ENCODE peak calls at places on chromosome 1, in eight cellular contexts. V, O, X, B, I, F, S and Y are unnamed samples.

GRCh38 chr1:169047074-169047473 is 59.4 kb upstream of the ATP1B1 start:
- DNase-seq in V (no peak), O (no peak), X (no peak), B (no peak), I (no peak), F (no peak), S (peak; percentile 65), Y (peak; percentile 11)

GRCh38 chr1:223161321-223161720 is 18.3 kb upstream of the TLR5 start:
- DNase-seq in V (no peak), O (no peak), X (no peak), B (no peak), I (no peak), F (no peak), S (no peak), Y (no peak)

GRCh38 chr1:11134352-11135266 is 34.9 kb upstream of the EXOSC10 start:
- DNase-seq in V (peak; percentile 47), O (peak; percentile 73), X (no peak), B (no peak), I (peak; percentile 84), F (no peak), S (no peak), Y (no peak)

GRCh38 chr1:162357681-162358266 is 18.9 kb downstream of the SPATA46 start:
- DNase-seq in V (peak; percentile 74), O (no peak), X (no peak), B (no peak), I (no peak), F (peak; percentile 36), S (peak; percentile 57), Y (no peak)

GRCh38 chr1:240139511-240139910 is 47.8 kb downstream of the FMN2 start:
- DNase-seq in V (no peak), O (no peak), X (no peak), B (no peak), I (no peak), F (no peak), S (no peak), Y (no peak)

GRCh38 chr1:93874025-93874651 is 4.9 kb downstream of the DNTTIP2 start:
- DNase-seq in V (peak; percentile 63), O (no peak), X (no peak), B (no peak), I (no peak), F (peak; percentile 28), S (no peak), Y (no peak)

GRCh38 chr1:115363171-115363570 is 25.1 kb upstream of the NGF start:
- DNase-seq in V (no peak), O (no peak), X (no peak), B (no peak), I (no peak), F (peak; percentile 78), S (no peak), Y (no peak)

GRCh38 chr1:96808186-96808585 is 86.6 kb downstream of the PTBP2 start:
- DNase-seq in V (no peak), O (no peak), X (no peak), B (no peak), I (no peak), F (no peak), S (no peak), Y (no peak)

GRCh38 chr1:200873116-200873670 is 412 bp downstream of the GPR25 start:
- DNase-seq in V (peak; percentile 23), O (no peak), X (no peak), B (no peak), I (no peak), F (no peak), S (no peak), Y (no peak)

GRCh38 chr1:162374406-162374805 is 2.2 kb downstream of the SPATA46 start:
- DNase-seq in V (no peak), O (peak; percentile 27), X (no peak), B (no peak), I (no peak), F (no peak), S (no peak), Y (no peak)

GRCh38 chr1:40760984-40761383 is 22.6 kb upstream of the KCNQ4 start:
- DNase-seq in V (peak; percentile 61), O (no peak), X (no peak), B (no peak), I (no peak), F (no peak), S (no peak), Y (no peak)

GRCh38 chr1:95916616-95917015 is 682.6 kb downstream of the RWDD3 start:
- DNase-seq in V (peak; percentile 32), O (no peak), X (no peak), B (no peak), I (no peak), F (no peak), S (no peak), Y (no peak)

GRCh38 chr1:31625561-31626272 is 8.2 kb downstream of the HCRTR1 start:
- DNase-seq in V (peak; percentile 88), O (no peak), X (no peak), B (no peak), I (no peak), F (no peak), S (no peak), Y (no peak)

GRCh38 chr1:204573563-204573925 is 57.3 kb downstream of the MDM4 start:
- DNase-seq in V (peak; percentile 60), O (no peak), X (no peak), B (no peak), I (no peak), F (no peak), S (no peak), Y (no peak)

GRCh38 chr1:116111196-116112021 is at the start of gene MAB21L3:
- DNase-seq in V (no peak), O (no peak), X (no peak), B (no peak), I (no peak), F (no peak), S (peak; percentile 72), Y (no peak)

GRCh38 chr1:240234477-240235225 is 143.0 kb downstream of the FMN2 start:
- DNase-seq in V (peak; percentile 84), O (no peak), X (no peak), B (no peak), I (no peak), F (no peak), S (no peak), Y (no peak)

GRCh38 chr1:17309701-17310640 is 2.0 kb downstream of the PADI4 start:
- DNase-seq in V (no peak), O (peak; percentile 44), X (no peak), B (no peak), I (no peak), F (no peak), S (no peak), Y (no peak)

GRCh38 chr1:11233208-11233607 is 29.1 kb downstream of the MTOR start:
- DNase-seq in V (no peak), O (no peak), X (no peak), B (no peak), I (no peak), F (no peak), S (no peak), Y (no peak)

GRCh38 chr1:5670590-5671350 is 321.5 kb downstream of the NPHP4 start:
- DNase-seq in V (no peak), O (no peak), X (no peak), B (peak; percentile 37), I (no peak), F (no peak), S (no peak), Y (no peak)

GRCh38 chr1:112446411-112446810 is 50.4 kb downstream of the CTTNBP2NL start:
- DNase-seq in V (peak; percentile 20), O (no peak), X (no peak), B (no peak), I (no peak), F (no peak), S (no peak), Y (no peak)

GRCh38 chr1:112439592-112439991 is 43.6 kb downstream of the CTTNBP2NL start:
- DNase-seq in V (no peak), O (no peak), X (no peak), B (no peak), I (no peak), F (no peak), S (no peak), Y (no peak)

GRCh38 chr1:112445591-112445990 is 49.6 kb downstream of the CTTNBP2NL start:
- DNase-seq in V (peak; percentile 48), O (no peak), X (no peak), B (no peak), I (no peak), F (no peak), S (no peak), Y (no peak)

GRCh38 chr1:112440574-112440973 is 44.6 kb downstream of the CTTNBP2NL start:
- DNase-seq in V (no peak), O (no peak), X (no peak), B (no peak), I (no peak), F (no peak), S (no peak), Y (no peak)

DNA sequence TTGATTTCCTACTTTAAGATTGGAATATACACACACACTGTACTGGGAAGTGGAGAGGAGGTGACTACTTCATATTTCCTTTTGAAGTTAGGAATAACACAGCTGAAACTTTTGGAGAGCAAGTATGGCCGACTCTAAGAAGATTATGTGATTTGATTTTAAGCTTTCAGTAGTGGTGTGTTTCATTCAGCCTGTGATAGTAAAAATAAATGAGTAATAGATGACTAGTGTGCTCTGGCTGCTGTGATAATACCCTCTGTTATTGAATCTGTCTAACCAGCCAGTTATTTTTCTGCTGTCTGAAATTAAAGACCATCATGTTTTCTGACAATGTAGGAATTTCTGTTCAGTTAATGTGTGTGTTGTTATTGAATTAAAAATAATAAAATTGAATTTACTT is 48.3 kb downstream of the CTTNBP2NL start:
- DNase-seq in V (peak; percentile 73), O (no peak), X (no peak), B (no peak), I (no peak), F (no peak), S (no peak), Y (no peak)
- H3K27ac ChIP-seq in V (peak overlapping the region; percentile 49), O (no peak overlapping the region), X (no peak overlapping the region), B (no peak overlapping the region), I (no peak overlapping the region), F (no peak overlapping the region), S (no peak overlapping the region), Y (no peak overlapping the region)

GRCh38 chr1:66256629-66257575 is 277.1 kb upstream of the SGIP1 start:
- DNase-seq in V (peak; percentile 46), O (no peak), X (no peak), B (no peak), I (no peak), F (no peak), S (no peak), Y (no peak)
- H3K4me3 ChIP-seq in V (no peak overlapping the region), O (no peak overlapping the region), X (no peak overlapping the region), B (no peak overlapping the region), I (no peak overlapping the region), F (no peak overlapping the region), S (no peak overlapping the region), Y (no peak overlapping the region)

DNA sequence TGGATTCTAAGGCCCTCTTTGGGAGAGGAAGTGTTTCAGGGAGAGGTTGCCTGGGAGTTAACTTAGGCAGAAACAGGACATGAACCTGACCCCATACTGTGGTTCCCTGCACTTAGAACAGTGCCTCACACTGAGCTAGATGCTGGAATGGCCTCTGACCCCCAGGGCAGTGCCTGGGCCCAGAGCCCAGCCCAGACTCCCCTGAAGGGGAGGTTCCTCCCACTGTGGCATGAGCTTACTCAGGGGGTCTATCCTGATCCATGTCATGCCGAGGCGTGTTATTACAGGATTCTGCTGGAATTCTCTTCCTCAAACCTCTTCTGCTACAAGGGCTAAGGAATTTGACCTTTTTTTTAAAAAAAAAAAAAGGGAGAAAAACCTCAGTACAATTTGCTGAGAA is 72.2 kb downstream of the MRPL37 start:
- DNase-seq in V (no peak), O (no peak), X (no peak), B (no peak), I (peak; percentile 73), F (no peak), S (no peak), Y (no peak)
- H3K27ac ChIP-seq in V (peak overlapping the region; percentile 92), O (peak overlapping the region; percentile 87), X (peak overlapping the region; percentile 95), B (no peak overlapping the region), I (peak overlapping the region; percentile 92), F (no peak overlapping the region), S (no peak overlapping the region), Y (no peak overlapping the region)

GRCh38 chr1:73930293-73930692 is 267.7 kb downstream of the LRRIQ3 start:
- DNase-seq in V (no peak), O (no peak), X (no peak), B (no peak), I (no peak), F (no peak), S (no peak), Y (no peak)
- H3K4me3 ChIP-seq in V (no peak overlapping the region), O (no peak overlapping the region), X (no peak overlapping the region), B (no peak overlapping the region), I (no peak overlapping the region), F (no peak overlapping the region), S (no peak overlapping the region), Y (no peak overlapping the region)